ENCODE peak calls at places on chromosomes 13 and 19, in five cellular contexts. S is colonic mucosa, A is left ventricle myocardium inferior, K is DND-41, O is gastrocnemius medialis. I is an unnamed sample.

GRCh38 chr13:44116562-44117315 is 237.0 kb downstream of the LACC1 start:
- DNase-seq in S (no peak), A (peak; percentile 25), K (peak; percentile 75), O (no peak), I (no peak)

GRCh38 chr13:94435604-94436226 is 43.8 kb downstream of the DCT start:
- DNase-seq in S (no peak), A (no peak), K (no peak), O (no peak), I (no peak)

GRCh38 chr19:31146546-31147183 is 202.6 kb downstream of the TSHZ3 start:
- DNase-seq in S (no peak), A (no peak), K (no peak), O (no peak), I (no peak)

GRCh38 chr13:42747399-42747873 is 33.9 kb upstream of the FAM216B start:
- DNase-seq in S (no peak), A (no peak), K (no peak), O (no peak), I (no peak)

GRCh38 chr13:49625392-49626137 is 2.7 kb upstream of the ARL11 start:
- DNase-seq in S (peak; percentile 83), A (peak; percentile 65), K (no peak), O (no peak), I (peak; percentile 53)

GRCh38 chr13:79966039-79966438 is 374.9 kb downstream of the SPRY2 start:
- DNase-seq in S (no peak), A (no peak), K (no peak), O (no peak), I (no peak)

GRCh38 chr13:70964124-70964523 is 855.9 kb upstream of the KLHL1 start:
- DNase-seq in S (no peak), A (no peak), K (no peak), O (no peak), I (no peak)

GRCh38 chr13:94416454-94417080 is 62.9 kb downstream of the DCT start:
- DNase-seq in S (no peak), A (no peak), K (no peak), O (no peak), I (no peak)

GRCh38 chr19:45972081-45972943 is 1.4 kb downstream of the NOVA2 start:
- DNase-seq in S (no peak), A (peak; percentile 21), K (no peak), O (no peak), I (no peak)

GRCh38 chr19:2495130-2495641 is 19.3 kb downstream of the GADD45B start:
- DNase-seq in S (peak; percentile 93), A (peak; percentile 83), K (no peak), O (peak; percentile 85), I (peak; percentile 93)

GRCh38 chr13:30743319-30744055 is 8.1 kb downstream of the ALOX5AP start:
- DNase-seq in S (peak; percentile 35), A (no peak), K (no peak), O (peak; percentile 22), I (no peak)

GRCh38 chr13:84431646-84432045 is 549.4 kb upstream of the SLITRK1 start:
- DNase-seq in S (no peak), A (no peak), K (no peak), O (no peak), I (no peak)

GRCh38 chr19:48290341-48290922 is 20.6 kb downstream of the ZNF114 start:
- DNase-seq in S (no peak), A (no peak), K (no peak), O (no peak), I (no peak)

GRCh38 chr19:48696353-48697010 is 711 bp downstream of the FUT2 start:
- DNase-seq in S (peak; percentile 46), A (no peak), K (no peak), O (no peak), I (no peak)

GRCh38 chr13:33639640-33640080 is 178.3 kb upstream of the RFC3 start:
- DNase-seq in S (no peak), A (no peak), K (no peak), O (no peak), I (no peak)

GRCh38 chr13:27619711-27620376 is 485 bp downstream of the LNX2 start:
- DNase-seq in S (peak; percentile 43), A (peak; percentile 38), K (peak; percentile 50), O (peak; percentile 20), I (peak; percentile 78)

GRCh38 chr13:71602327-71602726 is 264.7 kb downstream of the DACH1 start:
- DNase-seq in S (no peak), A (no peak), K (no peak), O (no peak), I (no peak)

GRCh38 chr19:1452802-1453524 is 3.0 kb downstream of the APC2 start:
- DNase-seq in S (no peak), A (no peak), K (no peak), O (no peak), I (no peak)

GRCh38 chr13:76223565-76223964 is 587.4 kb downstream of the LMO7 start:
- DNase-seq in S (no peak), A (no peak), K (no peak), O (no peak), I (no peak)

GRCh38 chr13:114281351-114282142 is at the start of gene UPF3A:
- DNase-seq in S (peak; percentile 89), A (peak; percentile 93), K (peak; percentile 89), O (peak; percentile 84), I (peak; percentile 96)

GRCh38 chr13:79986890-79987289 is 354.0 kb downstream of the SPRY2 start:
- DNase-seq in S (no peak), A (no peak), K (no peak), O (no peak), I (no peak)

GRCh38 chr13:110012102-110012739 is 225.8 kb upstream of the IRS2 start:
- DNase-seq in S (no peak), A (no peak), K (no peak), O (no peak), I (no peak)

GRCh38 chr19:57829316-57829715 is 783 bp upstream of the ZNF587B start:
- DNase-seq in S (no peak), A (no peak), K (no peak), O (no peak), I (no peak)

GRCh38 chr19:29662604-29663404 is 2.5 kb upstream of the PLEKHF1 start:
- DNase-seq in S (peak; percentile 42), A (peak; percentile 60), K (no peak), O (no peak), I (peak; percentile 76)

GRCh38 chr19:10105241-10106099 is 692 bp upstream of the PPAN start:
- DNase-seq in S (peak; percentile 20), A (no peak), K (no peak), O (no peak), I (no peak)

DNA sequence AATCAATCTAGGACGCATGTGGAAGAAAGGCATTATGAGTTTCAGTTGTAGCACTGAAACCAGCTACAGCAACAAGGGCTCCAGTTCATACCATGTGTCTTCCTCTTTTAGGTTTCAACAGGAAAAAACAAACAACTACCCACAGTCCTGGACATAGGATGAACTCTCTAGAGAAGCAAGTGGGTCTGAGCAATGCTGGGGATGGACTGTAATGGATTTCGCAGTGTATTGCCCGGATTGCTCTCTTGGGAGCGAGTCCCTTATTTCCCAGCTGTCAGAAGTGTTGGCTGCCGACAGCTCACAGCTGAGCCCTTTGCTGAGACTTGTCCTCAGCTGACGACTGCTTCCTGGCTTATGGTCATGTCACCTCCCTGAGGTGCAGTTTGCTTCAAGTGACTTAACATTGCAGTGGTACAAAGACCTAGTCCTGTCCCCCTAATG is 12.1 kb upstream of the MYCBP2 start:
- DNase-seq in S (no peak), A (no peak), K (no peak), O (no peak), I (no peak)
- TF ChIP-seq CTCF in S (no peak), A (no peak), K (no peak), O (no peak), I (no peak)

GRCh38 chr13:51738226-51738905 is 65.6 kb downstream of the DHRS12 start:
- DNase-seq in S (no peak), A (no peak), K (no peak), O (no peak), I (no peak)

GRCh38 chr13:51737609-51738008 is 66.4 kb downstream of the DHRS12 start:
- DNase-seq in S (no peak), A (no peak), K (peak; percentile 23), O (no peak), I (no peak)

GRCh38 chr13:51731759-51732158 is 72.2 kb downstream of the DHRS12 start:
- DNase-seq in S (no peak), A (no peak), K (no peak), O (no peak), I (no peak)

GRCh38 chr13:51733656-51734334 is 70.2 kb downstream of the DHRS12 start:
- DNase-seq in S (no peak), A (no peak), K (no peak), O (no peak), I (no peak)

DNA sequence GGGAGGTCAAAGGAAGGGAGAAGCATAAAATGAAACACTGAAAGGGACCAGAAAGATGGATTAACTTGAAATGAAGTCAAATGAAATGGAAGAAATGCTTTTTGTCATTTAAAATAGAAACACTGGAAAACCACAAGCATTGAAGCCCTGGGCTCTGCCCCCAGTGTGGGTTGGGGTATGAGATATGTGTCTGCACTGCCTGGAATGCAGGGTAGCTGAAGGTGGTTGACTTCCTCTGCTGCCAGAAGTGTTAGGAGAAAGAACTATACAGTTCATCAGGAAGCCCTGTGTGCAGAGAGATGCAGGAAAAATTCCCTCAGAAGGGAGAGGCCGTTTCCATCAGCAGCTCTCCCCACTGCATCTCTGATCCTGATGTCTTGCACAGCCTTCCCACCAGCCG is 69.2 kb downstream of the DHRS12 start:
- DNase-seq in S (no peak), A (no peak), K (no peak), O (no peak), I (no peak)
- H3K4me1 ChIP-seq in S (no peaks in the 10 kb centered on the region), A (peaks cover 25% of the 10 kb centered on the region), K (no peaks in the 10 kb centered on the region), O (peaks cover 4% of the 10 kb centered on the region), I (no peaks in the 10 kb centered on the region)

DNA sequence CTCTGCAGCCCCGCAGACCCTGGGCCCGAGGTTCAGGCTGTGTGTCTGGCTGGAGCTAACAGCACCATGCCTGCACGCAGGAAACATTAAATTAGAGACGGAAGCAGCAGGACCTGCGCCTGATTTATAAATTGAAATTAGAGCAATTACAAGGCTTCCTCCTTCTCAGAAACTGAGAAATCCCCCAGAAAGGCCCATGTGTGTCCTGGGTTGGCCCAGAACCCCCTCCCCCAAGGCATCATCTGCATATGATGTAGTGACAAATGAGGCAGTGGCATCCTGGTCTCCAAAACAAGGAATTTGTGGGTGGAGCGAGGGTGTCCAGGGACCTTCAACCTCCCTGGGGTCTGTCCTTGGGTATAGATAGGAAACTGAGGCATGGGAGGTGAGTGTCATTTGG is 27.2 kb upstream of the SEMA6B start:
- DNase-seq in S (no peak), A (no peak), K (no peak), O (no peak), I (no peak)
- H3K27me3 ChIP-seq in S (peaks cover 36% of the 10 kb centered on the region), A (peaks cover 75% of the 10 kb centered on the region), K (peaks cover 21% of the 10 kb centered on the region), O (peaks cover 30% of the 10 kb centered on the region), I (peaks cover 60% of the 10 kb centered on the region)

GRCh38 chr19:42942187-42942789 is 5.3 kb upstream of the PSG7 start:
- DNase-seq in S (no peak), A (no peak), K (no peak), O (no peak), I (no peak)
- TF ChIP-seq CTCF in S (no peak), A (peak; percentile 56), K (peak; percentile 45), O (no peak), I (no peak)

GRCh38 chr19:44308011-44308410 is 3.2 kb upstream of the ZNF235 start:
- DNase-seq in S (no peak), A (no peak), K (no peak), O (no peak), I (no peak)
- H3K4me1 ChIP-seq in S (no peaks in the 10 kb centered on the region), A (peaks cover 22% of the 10 kb centered on the region), K (peaks cover 18% of the 10 kb centered on the region), O (peaks cover 12% of the 10 kb centered on the region), I (peaks cover 3% of the 10 kb centered on the region)

I was measured in psoas muscle.